ENCODE peak calls at places on chromosomes 11 and 22, in six cellular contexts. K is amniotic epithelial cell; F is activated naive CD8-positive, alpha-beta T cell treated with anti-CD3 and anti-CD28 coated beads, Interleukin-2, amount 50 U/mL, for 24 hours; T is sciatic nerve; H is M059J; L is amygdala. Q is an unnamed sample.

GRCh38 chr11:69006816-69007215 is 6.2 kb downstream of the MRGPRF start:
- DNase-seq in H (no peak), T (no peak), L (no peak), F (no peak), K (no peak), Q (no peak)

GRCh38 chr11:104968856-104969776 is 742 bp upstream of the CASP4 start:
- DNase-seq in K (peak), H (peak), T (peak), L (no peak), F (peak), Q (no peak)

GRCh38 chr11:70848243-70848750 is 404.1 kb downstream of the SHANK2 start:
- DNase-seq in T (no peak), H (no peak), F (no peak), K (no peak), L (no peak), Q (no peak)

GRCh38 chr11:113057038-113057437 is 95.8 kb downstream of the NCAM1 start:
- DNase-seq in F (no peak), K (no peak), L (no peak), T (no peak), H (no peak), Q (no peak)

GRCh38 chr11:57668467-57668890 is 565 bp downstream of the ZDHHC5 start:
- DNase-seq in H (peak), K (no peak), T (no peak), F (peak), L (no peak), Q (no peak)

GRCh38 chr22:28802595-28803087 is 2.3 kb upstream of the XBP1 start:
- DNase-seq in K (no peak), F (no peak), T (no peak), H (no peak), L (no peak), Q (no peak)

GRCh38 chr11:83816572-83817187 is 530.5 kb upstream of the CCDC90B start:
- DNase-seq in K (peak), L (no peak), F (no peak), T (no peak), H (peak), Q (no peak)

GRCh38 chr22:26409705-26410376 is 19.2 kb upstream of the ASPHD2 start:
- DNase-seq in H (no peak), F (no peak), T (no peak), L (peak), K (no peak), Q (no peak)

GRCh38 chr11:45885274-45885920 is at the start of gene MAPK8IP1:
- DNase-seq in L (no peak), K (no peak), F (peak), H (peak), T (peak), Q (peak)

GRCh38 chr11:120030411-120030810 is 107.5 kb downstream of the TRIM29 start:
- DNase-seq in H (no peak), T (no peak), K (no peak), L (no peak), F (no peak), Q (no peak)

GRCh38 chr22:49614966-49615965 is 212.4 kb downstream of the BRD1 start:
- DNase-seq in F (no peak), T (no peak), L (no peak), K (no peak), H (no peak), Q (no peak)

GRCh38 chr11:58763120-58763490 is 31.4 kb upstream of the GLYAT start:
- DNase-seq in H (no peak), F (no peak), K (no peak), T (no peak), L (no peak), Q (no peak)

GRCh38 chr11:121494355-121495099 is 41.8 kb upstream of the SORL1-AS1 start:
- DNase-seq in T (no peak), K (no peak), L (no peak), H (no peak), F (peak), Q (peak)

GRCh38 chr11:65426839-65427690 is 4.5 kb downstream of the NEAT1 start:
- DNase-seq in F (peak), K (peak), L (no peak), T (peak), H (no peak), Q (peak)

GRCh38 chr11:119338318-119338890 is 2.3 kb downstream of the C1QTNF5 start:
- DNase-seq in F (peak), L (peak), K (no peak), T (peak), H (no peak), Q (peak)

GRCh38 chr11:2206291-2206690 is 34.7 kb upstream of the TH start:
- DNase-seq in T (peak), F (no peak), K (no peak), L (no peak), H (no peak), Q (no peak)

GRCh38 chr11:26878959-26879581 is 114.8 kb upstream of the FIBIN start:
- DNase-seq in K (no peak), T (no peak), H (no peak), F (no peak), L (no peak), Q (no peak)

GRCh38 chr22:31144223-31144622 is 3.9 kb upstream of the PLA2G3 start:
- DNase-seq in L (no peak), K (no peak), H (peak), F (no peak), T (no peak), Q (no peak)

GRCh38 chr11:62253999-62254542 is 12.0 kb downstream of the SCGB1D2 start:
- DNase-seq in T (no peak), L (no peak), K (no peak), F (no peak), H (no peak), Q (no peak)

GRCh38 chr11:118290923-118291322 is 13.6 kb upstream of the CD3E start:
- DNase-seq in H (peak), L (no peak), K (peak), T (no peak), F (peak), Q (peak)